ENCODE peak calls at places on chromosomes 7 and 10, in seven cellular contexts. One of them, this sample, is unnamed.

GRCh38 chr10:12588091-12588850 is 238.9 kb downstream of the CAMK1D start:
- DNase-seq in transverse colon: peak
- DNase-seq in H1: no peak
- DNase-seq in esophagus muscularis mucosa: no peak
- DNase-seq in ovary: no peak
- DNase-seq in testis: no peak
- DNase-seq in spleen: no peak
- DNase-seq in this sample: no peak

GRCh38 chr7:155815332-155816191 is 3.3 kb upstream of the SHH start:
- DNase-seq in transverse colon: peak
- DNase-seq in H1: no peak
- DNase-seq in esophagus muscularis mucosa: no peak
- DNase-seq in ovary: peak
- DNase-seq in testis: peak
- DNase-seq in spleen: peak
- DNase-seq in this sample: peak

GRCh38 chr10:114239117-114239993 is at the start of gene VWA2:
- DNase-seq in transverse colon: peak
- DNase-seq in H1: no peak
- DNase-seq in esophagus muscularis mucosa: peak
- DNase-seq in ovary: no peak
- DNase-seq in testis: peak
- DNase-seq in spleen: peak
- DNase-seq in this sample: peak

GRCh38 chr10:69458426-69459100 is 7.3 kb downstream of the TSPAN15 start:
- DNase-seq in transverse colon: peak
- DNase-seq in H1: no peak
- DNase-seq in esophagus muscularis mucosa: no peak
- DNase-seq in ovary: no peak
- DNase-seq in testis: peak
- DNase-seq in spleen: peak
- DNase-seq in this sample: peak

GRCh38 chr7:83782628-83783027 is 133.7 kb upstream of the SEMA3E start:
- DNase-seq in transverse colon: no peak
- DNase-seq in H1: no peak
- DNase-seq in esophagus muscularis mucosa: no peak
- DNase-seq in ovary: no peak
- DNase-seq in testis: no peak
- DNase-seq in spleen: no peak
- DNase-seq in this sample: no peak

GRCh38 chr10:1370298-1370697 is 314.1 kb downstream of the WDR37 start:
- DNase-seq in transverse colon: no peak
- DNase-seq in H1: no peak
- DNase-seq in esophagus muscularis mucosa: no peak
- DNase-seq in ovary: no peak
- DNase-seq in testis: no peak
- DNase-seq in spleen: no peak
- DNase-seq in this sample: no peak

GRCh38 chr10:3274414-3274813 is 101.8 kb upstream of the PITRM1 start:
- DNase-seq in transverse colon: no peak
- DNase-seq in H1: no peak
- DNase-seq in esophagus muscularis mucosa: no peak
- DNase-seq in ovary: no peak
- DNase-seq in testis: no peak
- DNase-seq in spleen: no peak
- DNase-seq in this sample: no peak

GRCh38 chr7:47104206-47104549 is 477.7 kb downstream of the TNS3 start:
- DNase-seq in transverse colon: no peak
- DNase-seq in H1: no peak
- DNase-seq in esophagus muscularis mucosa: no peak
- DNase-seq in ovary: no peak
- DNase-seq in testis: no peak
- DNase-seq in spleen: no peak
- DNase-seq in this sample: no peak

GRCh38 chr10:98172495-98172894 is 38.0 kb downstream of the R3HCC1L start:
- DNase-seq in transverse colon: no peak
- DNase-seq in H1: no peak
- DNase-seq in esophagus muscularis mucosa: no peak
- DNase-seq in ovary: no peak
- DNase-seq in testis: no peak
- DNase-seq in spleen: no peak
- DNase-seq in this sample: no peak

GRCh38 chr10:100841528-100841927 is 71.2 kb upstream of the SLF2 start:
- DNase-seq in transverse colon: no peak
- DNase-seq in H1: no peak
- DNase-seq in esophagus muscularis mucosa: no peak
- DNase-seq in ovary: no peak
- DNase-seq in testis: no peak
- DNase-seq in spleen: no peak
- DNase-seq in this sample: no peak
- TF ChIP-seq POLR2A in transverse colon: no peak
- TF ChIP-seq POLR2A in H1: no peak
- TF ChIP-seq POLR2A in esophagus muscularis mucosa: no peak
- TF ChIP-seq POLR2A in ovary: no peak
- TF ChIP-seq POLR2A in testis: no peak
- TF ChIP-seq POLR2A in spleen: no peak
- TF ChIP-seq POLR2A in this sample: no peak

DNA sequence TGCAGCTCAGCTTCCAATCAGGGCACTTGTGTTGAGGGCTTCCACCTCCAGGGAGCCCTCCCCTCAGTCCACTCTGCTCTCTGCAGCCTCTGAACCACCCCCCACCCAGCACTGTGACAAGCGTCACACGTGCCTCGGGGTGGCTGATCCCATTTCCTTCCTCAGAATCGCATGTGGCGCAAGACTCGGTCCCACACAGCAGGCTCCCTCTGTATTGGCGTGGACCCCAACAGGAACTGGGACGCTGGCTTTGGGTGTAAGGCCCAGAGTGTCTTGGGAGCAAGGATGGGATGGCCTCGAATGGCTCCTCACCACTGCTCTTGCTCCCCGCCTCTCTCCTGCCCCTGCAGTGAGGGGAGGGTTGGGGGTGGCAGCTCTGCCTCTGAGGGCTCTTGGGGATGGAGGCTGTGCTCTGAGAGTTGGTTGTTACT is 4.1 kb downstream of the CPA1 start:
- DNase-seq in transverse colon: no peak
- DNase-seq in H1: no peak
- DNase-seq in esophagus muscularis mucosa: no peak
- DNase-seq in ovary: no peak
- DNase-seq in testis: no peak
- DNase-seq in spleen: no peak
- DNase-seq in this sample: no peak
- TF ChIP-seq POLR2A in transverse colon: no peak
- TF ChIP-seq POLR2A in H1: no peak
- TF ChIP-seq POLR2A in esophagus muscularis mucosa: no peak
- TF ChIP-seq POLR2A in ovary: no peak
- TF ChIP-seq POLR2A in testis: no peak
- TF ChIP-seq POLR2A in spleen: no peak
- TF ChIP-seq POLR2A in this sample: no peak

GRCh38 chr7:129224251-129225205 is at the start of gene AHCYL2:
- DNase-seq in transverse colon: peak
- DNase-seq in H1: peak
- DNase-seq in esophagus muscularis mucosa: peak
- DNase-seq in ovary: peak
- DNase-seq in testis: peak
- DNase-seq in spleen: peak
- DNase-seq in this sample: peak
- TF ChIP-seq POLR2A in transverse colon: peak
- TF ChIP-seq POLR2A in H1: no peak
- TF ChIP-seq POLR2A in esophagus muscularis mucosa: no peak
- TF ChIP-seq POLR2A in ovary: peak
- TF ChIP-seq POLR2A in testis: no peak
- TF ChIP-seq POLR2A in spleen: no peak
- TF ChIP-seq POLR2A in this sample: no peak

GRCh38 chr10:45372251-45372951 is 1.6 kb upstream of the ALOX5 start:
- DNase-seq in transverse colon: no peak
- DNase-seq in H1: no peak
- DNase-seq in esophagus muscularis mucosa: no peak
- DNase-seq in ovary: no peak
- DNase-seq in testis: no peak
- DNase-seq in spleen: no peak
- DNase-seq in this sample: no peak

GRCh38 chr10:45373003-45373782 is 823 bp upstream of the ALOX5 start:
- DNase-seq in transverse colon: peak
- DNase-seq in H1: no peak
- DNase-seq in esophagus muscularis mucosa: peak
- DNase-seq in ovary: no peak
- DNase-seq in testis: peak
- DNase-seq in spleen: peak
- DNase-seq in this sample: no peak

GRCh38 chr10:45375101-45375500 is 1.1 kb downstream of the ALOX5 start:
- DNase-seq in transverse colon: no peak
- DNase-seq in H1: no peak
- DNase-seq in esophagus muscularis mucosa: no peak
- DNase-seq in ovary: no peak
- DNase-seq in testis: no peak
- DNase-seq in spleen: peak
- DNase-seq in this sample: no peak

GRCh38 chr10:45374451-45375052 is 536 bp downstream of the ALOX5 start:
- DNase-seq in transverse colon: no peak
- DNase-seq in H1: no peak
- DNase-seq in esophagus muscularis mucosa: no peak
- DNase-seq in ovary: no peak
- DNase-seq in testis: no peak
- DNase-seq in spleen: peak
- DNase-seq in this sample: no peak

GRCh38 chr10:45373783-45374450 is at the start of gene ALOX5:
- DNase-seq in transverse colon: peak
- DNase-seq in H1: no peak
- DNase-seq in esophagus muscularis mucosa: peak
- DNase-seq in ovary: peak
- DNase-seq in testis: peak
- DNase-seq in spleen: peak
- DNase-seq in this sample: peak
- TF ChIP-seq POLR2A in transverse colon: no peak
- TF ChIP-seq POLR2A in H1: no peak
- TF ChIP-seq POLR2A in esophagus muscularis mucosa: no peak
- TF ChIP-seq POLR2A in ovary: no peak
- TF ChIP-seq POLR2A in testis: no peak
- TF ChIP-seq POLR2A in spleen: no peak
- TF ChIP-seq POLR2A in this sample: no peak